ENCODE peak calls at places on chromosomes 6 and 20, in six cellular contexts. Q, O, Y, W, P and B are unnamed samples.
A peak's percentile ranks its signal among the peaks of the same experiment; 100 is the strongest.

GRCh38 chr20:63328716-63329275 is 32.4 kb downstream of the CHRNA4 start:
- DNase-seq in P (no peak), Q (no peak), W (no peak), O (no peak), Y (no peak), B (no peak)

GRCh38 chr6:87164506-87164905 is 9.1 kb downstream of the ZNF292 start:
- DNase-seq in O (no peak), Q (no peak), W (no peak), Y (no peak), P (no peak), B (no peak)

GRCh38 chr6:20577280-20577679 is 43.0 kb downstream of the CDKAL1 start:
- DNase-seq in Q (no peak), Y (no peak), W (no peak), P (no peak), O (no peak), B (no peak)

GRCh38 chr6:151452750-151453427 is 963 bp upstream of the RMND1 start:
- DNase-seq in P (no peak), W (no peak), Y (no peak), Q (no peak), O (no peak), B (peak; percentile 61)

GRCh38 chr6:105326216-105326615 is 76.7 kb downstream of the PREP start:
- DNase-seq in Q (no peak), O (no peak), W (no peak), Y (no peak), P (no peak), B (no peak)

GRCh38 chr6:46175446-46175845 is 4.7 kb upstream of the ENPP5 start:
- DNase-seq in Q (no peak), P (no peak), O (no peak), W (no peak), Y (no peak), B (no peak)

GRCh38 chr20:24764825-24765224 is 184.2 kb upstream of the CST7 start:
- DNase-seq in Q (no peak), O (peak; percentile 12), Y (no peak), W (peak; percentile 61), P (no peak), B (no peak)

GRCh38 chr6:156938143-156938542 is 161.0 kb downstream of the ARID1B start:
- DNase-seq in Y (no peak), P (no peak), O (no peak), W (no peak), Q (no peak), B (no peak)

GRCh38 chr20:50713677-50714101 is 17.7 kb upstream of the PARD6B start:
- DNase-seq in Q (no peak), W (no peak), Y (no peak), P (no peak), O (no peak), B (peak; percentile 62)

GRCh38 chr20:3843490-3843889 is 3.1 kb upstream of the MAVS start:
- DNase-seq in W (no peak), Y (no peak), P (no peak), Q (no peak), O (no peak), B (peak; percentile 61)

GRCh38 chr6:125053809-125054208 is 91.6 kb downstream of the RNF217 start:
- DNase-seq in Q (no peak), O (no peak), Y (no peak), P (no peak), W (no peak), B (no peak)